ENCODE peak calls at places on chromosomes 2 and 18, in seven cellular contexts. W is Daoy; T is astrocyte of the hippocampus; M is iPS-NIHi11; L is cerebellar cortex; B is hepatic stellate cell; R is stimulated activated CD4-positive, alpha-beta T cell treated with anti-CD3 and anti-CD28 coated beads, Interleukin-15, amount 100 ng/mL, for 1 hour. Z is an unnamed sample.

GRCh38 chr2:9752441-9753275 is 90.6 kb upstream of the TAF1B start:
- DNase-seq in L (no peak), T (peak), B (peak), R (peak), W (peak), M (no peak), Z (no peak)

GRCh38 chr2:216465580-216466197 is 33.0 kb upstream of the RPL37A start:
- DNase-seq in T (no peak), W (no peak), R (no peak), L (no peak), B (no peak), M (no peak), Z (no peak)

GRCh38 chr2:190916829-190917228 is 36.2 kb downstream of the GLS start:
- DNase-seq in W (no peak), T (no peak), R (no peak), L (no peak), B (no peak), M (no peak), Z (no peak)

GRCh38 chr2:219524817-219525216 is 10.5 kb downstream of the ASIC4 start:
- DNase-seq in M (no peak), R (no peak), T (no peak), B (no peak), L (no peak), W (no peak), Z (no peak)

GRCh38 chr2:56376699-56377665 is 193.2 kb downstream of the CCDC85A start:
- DNase-seq in W (no peak), L (no peak), T (peak), B (peak), R (no peak), M (no peak), Z (no peak)

GRCh38 chr2:233800231-233800630 is 22.1 kb downstream of the MROH2A start:
- DNase-seq in W (no peak), T (no peak), B (no peak), L (no peak), M (no peak), R (no peak), Z (no peak)

GRCh38 chr18:59848002-59848401 is 51.8 kb upstream of the PMAIP1 start:
- DNase-seq in R (no peak), M (no peak), B (no peak), W (no peak), L (no peak), T (no peak), Z (no peak)

GRCh38 chr2:60394467-60394866 is 159.0 kb downstream of the BCL11A start:
- DNase-seq in R (no peak), M (no peak), W (no peak), T (peak), L (no peak), B (no peak), Z (no peak)

GRCh38 chr2:96501471-96501874 is 3.7 kb downstream of the NEURL3 start:
- DNase-seq in W (no peak), M (no peak), L (no peak), T (no peak), R (no peak), B (no peak), Z (no peak)

GRCh38 chr2:128734521-128735295 is 416.0 kb upstream of the HS6ST1 start:
- DNase-seq in B (peak), T (no peak), M (peak), W (peak), R (no peak), L (no peak), Z (no peak)

GRCh38 chr2:195479407-195479806 is 177.6 kb upstream of the SLC39A10 start:
- DNase-seq in B (no peak), T (no peak), R (no peak), L (no peak), W (no peak), M (no peak), Z (no peak)

GRCh38 chr2:124609667-124610066 is 584.6 kb downstream of the CNTNAP5 start:
- DNase-seq in R (no peak), L (no peak), T (no peak), W (no peak), B (no peak), M (no peak), Z (no peak)

GRCh38 chr2:85390941-85391669 is 19.1 kb downstream of the CAPG start:
- DNase-seq in M (peak), B (no peak), L (peak), T (peak), W (peak), R (peak), Z (no peak)

GRCh38 chr2:46494596-46494995 is 15.2 kb downstream of the TMEM247 start:
- DNase-seq in B (no peak), T (no peak), W (no peak), M (no peak), R (no peak), L (no peak), Z (no peak)

GRCh38 chr2:135047295-135047694 is at the start of gene MAP3K19:
- DNase-seq in T (no peak), B (no peak), W (no peak), R (no peak), M (no peak), L (no peak), Z (no peak)

GRCh38 chr2:153287109-153287801 is 191.3 kb downstream of the RPRM start:
- DNase-seq in L (peak), R (no peak), W (no peak), T (peak), B (no peak), M (peak), Z (no peak)

GRCh38 chr2:68714866-68715265 is 19.7 kb upstream of the ARHGAP25 start:
- DNase-seq in R (no peak), W (no peak), B (no peak), L (no peak), M (no peak), T (no peak), Z (no peak)

GRCh38 chr18:61975526-61976326 is 82.9 kb upstream of the RNF152 start:
- DNase-seq in R (no peak), M (no peak), T (no peak), L (no peak), B (no peak), W (no peak), Z (no peak)

GRCh38 chr2:173300458-173300857 is 54.2 kb upstream of the CDCA7 start:
- DNase-seq in W (no peak), R (no peak), T (no peak), L (no peak), M (no peak), B (no peak), Z (no peak)

GRCh38 chr2:119293254-119293653 is 69.6 kb downstream of the STEAP3 start:
- DNase-seq in L (no peak), M (no peak), W (peak), T (no peak), R (no peak), B (no peak), Z (no peak)

GRCh38 chr2:64825831-64826496 is 163.2 kb upstream of the SLC1A4 start:
- DNase-seq in B (no peak), L (no peak), T (no peak), R (no peak), M (no peak), W (no peak), Z (no peak)

GRCh38 chr2:97748397-97748796 is 35.0 kb downstream of the ZAP70 start:
- DNase-seq in R (peak), W (peak), L (peak), M (peak), T (no peak), B (no peak), Z (no peak)

GRCh38 chr2:69099541-69099940 is 86.6 kb downstream of the ANTXR1 start:
- DNase-seq in T (no peak), L (no peak), B (no peak), M (no peak), W (no peak), R (no peak), Z (no peak)

GRCh38 chr2:136764397-136765255 is 719 bp upstream of the THSD7B start:
- DNase-seq in B (no peak), T (peak), M (peak), R (no peak), L (no peak), W (no peak), Z (no peak)

Z was measured in cortex of kidney.